ENCODE peak calls at places on chromosomes 13 and 19, in four cellular contexts. T is brain microvascular endothelial cell, X is cardiac muscle cell, I is fibroblast of lung. J is an unnamed sample.

GRCh38 chr13:110287031-110287828 is 19.7 kb downstream of the COL4A1 start:
- DNase-seq in T (peak), I (no peak), X (no peak), J (peak)

GRCh38 chr19:41407271-41407670 is 9.7 kb downstream of the BCKDHA start:
- DNase-seq in X (peak), I (no peak), T (no peak), J (no peak)

GRCh38 chr19:54262066-54262465 is 5.0 kb upstream of the LILRB5 start:
- DNase-seq in I (no peak), T (no peak), X (no peak), J (no peak)

GRCh38 chr19:50498219-50499056 is 12.6 kb downstream of the JOSD2 start:
- DNase-seq in T (no peak), X (no peak), I (no peak), J (no peak)

GRCh38 chr19:4215807-4216206 is 13.5 kb upstream of the EBI3 start:
- DNase-seq in I (no peak), X (no peak), T (no peak), J (no peak)

GRCh38 chr13:108463365-108463764 is 166.0 kb upstream of the MYO16 start:
- DNase-seq in I (peak), X (peak), T (peak), J (peak)

GRCh38 chr19:6220385-6221191 is 59.2 kb downstream of the MLLT1 start:
- DNase-seq in X (peak), T (no peak), I (peak), J (peak)

GRCh38 chr19:35885225-35885624 is 15.1 kb downstream of the NFKBID start:
- DNase-seq in T (no peak), X (no peak), I (no peak), J (no peak)

GRCh38 chr19:47229674-47230121 is 1.3 kb downstream of the BBC3 start:
- DNase-seq in T (no peak), I (peak), X (no peak), J (no peak)

GRCh38 chr19:18292810-18293641 is 11.6 kb upstream of the JUND start:
- DNase-seq in T (peak), X (peak), I (peak), J (no peak)

GRCh38 chr19:45766293-45766918 is 2.6 kb downstream of the SIX5 start:
- DNase-seq in X (no peak), I (no peak), T (no peak), J (no peak)

GRCh38 chr19:16588089-16588823 is 16.0 kb upstream of the SLC35E1 start:
- DNase-seq in I (peak), T (no peak), X (peak), J (peak)
- H3K4me3 ChIP-seq in I (peak), T (no peak), X (no peak), J (no peak)

DNA sequence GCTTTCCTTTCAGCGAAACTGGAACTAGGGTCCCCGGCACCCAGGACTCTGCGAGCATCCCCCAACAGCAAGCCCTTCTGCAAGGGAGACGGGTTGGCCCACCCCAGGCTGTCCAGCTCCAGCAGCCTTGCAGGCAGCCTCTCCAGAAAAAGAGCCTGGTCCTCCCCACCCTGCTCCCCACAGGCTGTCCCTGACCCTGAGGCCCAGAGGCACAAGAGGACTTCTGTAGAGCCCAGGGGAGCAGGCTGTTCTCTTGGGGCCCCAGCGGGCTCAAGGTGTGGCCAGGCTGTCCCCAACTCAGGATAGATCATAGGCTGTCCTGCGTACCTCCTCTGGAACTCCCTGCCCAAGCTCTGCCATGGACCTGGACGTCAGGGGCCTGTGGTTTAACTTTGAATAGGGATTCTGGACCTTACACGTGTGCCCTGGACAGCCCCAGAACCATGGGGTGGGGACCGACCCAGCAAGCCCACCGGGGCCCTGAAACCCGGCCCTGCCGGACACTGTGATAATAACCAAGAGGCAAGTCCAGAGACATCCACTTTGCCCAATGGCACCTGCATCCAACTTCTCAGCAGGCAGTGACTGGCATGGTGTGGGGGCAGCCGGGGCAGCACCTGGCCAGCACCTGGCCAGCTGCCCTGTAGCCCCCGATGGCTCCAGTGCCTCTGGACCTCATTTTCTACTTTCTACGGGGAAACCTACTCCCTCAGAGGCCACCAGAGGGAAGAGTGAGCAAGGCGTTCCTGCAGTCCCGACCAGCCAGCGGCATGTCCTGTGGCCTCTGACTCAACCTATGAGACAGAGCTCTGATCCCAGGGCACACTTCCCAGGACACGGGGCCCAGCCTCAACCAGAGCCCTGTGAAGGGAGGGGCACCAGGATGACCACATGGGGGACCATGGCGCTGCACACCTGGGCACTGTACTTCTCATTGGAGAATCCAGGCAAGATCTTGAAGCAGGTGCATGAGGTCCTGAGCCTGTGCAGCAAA is 50.9 kb upstream of the TPM4 start:
- DNase-seq in I (peak), T (peak), X (peak), J (peak)
- TF ChIP-seq CTCF in I (peak), T (peak), X (peak), J (peak)

DNA sequence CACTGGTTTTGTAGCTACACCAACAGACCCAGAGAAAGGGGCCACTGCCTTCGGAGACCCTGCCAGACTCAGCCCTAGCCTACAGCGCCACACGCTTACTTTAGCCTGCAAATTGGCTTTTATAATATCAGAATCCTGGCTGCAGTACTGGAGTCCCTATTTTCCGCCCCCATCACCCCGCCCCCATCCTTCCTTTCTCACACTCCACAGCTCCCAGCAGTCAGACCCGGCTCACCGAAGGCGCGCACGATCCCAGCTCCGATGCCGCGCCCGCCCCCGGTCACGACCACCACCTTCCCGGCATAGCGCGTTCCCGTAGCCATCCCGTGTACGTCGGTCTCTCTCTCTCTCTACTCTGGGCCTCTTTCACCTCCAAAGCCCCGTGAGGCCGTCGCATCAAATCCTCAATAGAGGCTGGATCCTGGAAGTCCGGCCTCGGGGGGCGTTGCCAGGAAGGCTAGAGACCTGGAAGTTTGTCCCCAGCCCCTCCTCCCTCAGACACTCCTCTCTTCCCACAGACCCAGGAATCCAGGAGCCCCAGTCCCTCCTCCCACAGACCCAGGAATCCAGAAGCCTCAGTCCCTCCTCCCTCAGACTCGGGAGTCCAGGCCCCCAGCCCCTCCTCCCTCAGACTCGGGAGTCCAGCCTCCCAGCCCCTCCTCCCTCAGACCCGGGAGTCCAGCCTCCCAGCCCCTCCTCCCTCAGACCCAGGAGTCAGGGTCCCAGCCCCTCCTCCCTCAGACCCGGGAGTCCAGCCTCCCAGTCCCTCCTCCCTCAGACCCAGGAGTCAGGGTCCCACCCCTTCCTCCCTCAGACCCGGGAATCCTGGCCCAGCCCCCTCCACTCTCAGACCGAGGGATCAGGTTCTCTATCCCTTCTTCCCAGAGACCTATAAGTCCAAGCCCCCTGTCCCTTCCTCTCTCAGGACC is at the start of gene HSD17B14:
- DNase-seq in X (peak), T (peak), I (peak), J (no peak)
- H3K4me3 ChIP-seq in X (peak), T (peak), I (peak), J (peak)

GRCh38 chr19:29596885-29597525 is 9.1 kb upstream of the POP4 start:
- DNase-seq in T (peak), X (peak), I (peak), J (peak)

GRCh38 chr19:29596080-29596479 is 10.0 kb upstream of the POP4 start:
- DNase-seq in X (no peak), I (no peak), T (no peak), J (no peak)

GRCh38 chr19:29593869-29594268 is 12.2 kb upstream of the POP4 start:
- DNase-seq in X (no peak), I (no peak), T (no peak), J (no peak)

GRCh38 chr19:29598496-29598895 is 7.6 kb upstream of the POP4 start:
- DNase-seq in T (no peak), X (no peak), I (no peak), J (no peak)

DNA sequence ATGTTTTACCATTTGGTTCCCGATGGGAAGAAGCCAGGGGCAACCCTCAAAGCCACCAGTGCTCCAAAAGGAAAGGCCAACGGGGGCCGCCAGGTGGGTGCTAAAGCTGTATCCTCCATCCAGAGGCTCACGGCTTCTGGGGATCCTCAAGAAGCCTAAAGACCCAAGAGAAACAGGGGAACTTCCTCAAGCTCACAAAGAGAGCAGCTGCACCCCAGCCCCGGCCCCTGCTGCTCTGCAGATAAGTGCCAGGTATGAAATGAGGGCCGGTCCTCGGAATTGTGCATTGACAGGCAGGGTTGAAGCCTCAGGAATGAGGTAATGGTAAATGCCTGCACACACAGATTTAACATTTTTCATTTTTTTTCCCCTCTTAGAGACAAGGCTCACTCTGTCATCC is 8.0 kb upstream of the POP4 start:
- DNase-seq in I (no peak), T (no peak), X (no peak), J (no peak)
- TF ChIP-seq CTCF in I (no peak), T (no peak), X (no peak), J (no peak)

GRCh38 chr19:55370305-55370988 is at the start of gene IL11:
- DNase-seq in I (no peak), T (peak), X (no peak), J (peak)
- H3K4me3 ChIP-seq in I (peak), T (peak), X (peak), J (peak)

GRCh38 chr13:82976499-82976898 is 905.8 kb downstream of the SLITRK1 start:
- DNase-seq in T (no peak), X (no peak), I (peak), J (peak)
- TF ChIP-seq CTCF in T (no peak), X (no peak), I (peak), J (no peak)

DNA sequence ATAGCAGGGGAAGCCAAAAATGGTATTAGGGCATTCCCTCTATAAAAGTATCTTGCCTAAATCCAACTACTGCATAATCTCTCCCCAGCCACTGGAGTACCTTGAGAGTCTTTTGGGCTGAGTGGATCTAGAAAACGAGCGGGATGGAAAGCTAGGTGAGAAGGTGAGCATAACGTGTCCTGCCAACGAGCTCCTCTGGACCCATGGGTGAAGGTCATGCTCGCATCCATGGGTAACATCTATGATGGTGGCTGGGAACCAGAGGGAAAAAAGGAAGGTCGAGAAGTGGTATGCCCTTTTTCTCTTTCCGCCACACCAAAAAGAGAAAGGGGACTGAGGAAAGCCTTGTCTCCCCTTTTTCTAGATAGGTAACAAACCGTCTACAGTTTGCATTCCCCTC is 63.0 kb downstream of the ZNF208 start:
- DNase-seq in I (peak), X (peak), T (no peak), J (peak)
- H3K4me3 ChIP-seq in I (no peak), X (no peak), T (no peak), J (no peak)

GRCh38 chr19:56689198-56689597 is 17.6 kb upstream of the ZNF835 start:
- DNase-seq in X (no peak), T (no peak), I (no peak), J (no peak)
- TF ChIP-seq CTCF in X (no peak), T (no peak), I (no peak), J (no peak)

DNA sequence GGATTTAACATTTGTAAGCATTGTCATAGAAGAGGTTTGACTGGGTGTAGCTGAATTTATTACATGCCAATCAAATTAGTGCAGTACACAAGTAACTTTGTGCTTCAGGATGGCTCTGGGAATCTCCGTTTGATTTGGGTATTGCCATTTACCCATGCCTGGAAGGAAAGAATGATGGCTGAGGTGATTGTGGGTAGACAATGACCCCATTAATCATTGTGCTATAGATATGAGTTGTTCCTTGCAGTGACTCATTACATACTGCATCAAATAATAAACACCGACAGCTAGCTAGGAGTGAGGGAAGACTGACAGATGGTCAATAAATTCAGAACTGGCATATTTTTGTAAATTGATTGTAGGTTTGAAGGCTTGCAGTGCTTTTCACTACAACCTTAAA is 1069.6 kb downstream of the DIAPH3 start:
- DNase-seq in I (no peak), T (no peak), X (no peak), J (no peak)
- H3K4me3 ChIP-seq in I (no peak), T (no peak), X (no peak), J (no peak)

DNA sequence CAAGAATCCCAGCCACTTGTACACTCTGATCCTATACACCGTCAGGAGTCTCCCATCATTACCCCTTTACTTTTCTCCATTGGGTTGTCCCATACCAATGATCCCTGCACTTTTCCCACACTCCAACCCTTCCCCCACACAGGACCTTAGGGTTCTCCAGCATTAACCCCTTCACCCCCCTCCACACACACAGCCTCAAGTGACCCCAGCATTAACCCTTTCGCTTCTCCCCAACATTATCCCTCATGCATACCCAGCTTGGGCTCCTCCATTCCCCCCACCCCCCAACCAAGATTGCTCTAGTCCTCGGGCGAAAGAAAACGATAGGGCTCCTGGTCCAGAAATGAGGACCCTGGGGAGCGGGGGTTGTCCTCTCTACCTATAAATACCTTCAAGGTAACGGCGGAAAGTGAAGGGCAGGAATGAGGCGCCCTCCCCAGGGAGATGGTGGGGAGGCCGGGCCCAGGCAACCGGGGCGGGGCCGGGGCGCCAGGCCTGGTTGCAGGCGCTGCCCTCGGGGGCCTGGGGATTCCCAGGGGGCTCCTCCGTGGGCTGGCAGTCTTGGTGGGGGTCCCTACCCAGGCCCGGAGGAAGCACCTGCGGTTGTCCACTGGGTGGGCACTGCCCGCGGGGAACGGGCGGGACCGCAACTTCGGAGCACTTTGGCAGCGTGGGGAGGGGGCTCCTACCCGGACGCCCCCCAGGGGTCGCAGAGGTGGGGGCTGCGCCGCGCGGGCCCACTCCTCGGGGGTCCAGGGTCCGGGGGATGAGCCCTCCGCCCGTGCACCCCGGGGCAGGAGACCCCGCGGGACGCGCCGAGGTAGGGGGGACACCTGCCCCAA is 757 bp downstream of the WIZ start:
- DNase-seq in I (peak), X (peak), T (no peak), J (no peak)
- TF ChIP-seq CTCF in I (no peak), X (no peak), T (no peak), J (no peak)

J was measured in epithelial cell of esophagus.